ENCODE peak calls at places on chromosomes 12 and 14, in ten cellular contexts. N is HuH-7.5; Z is AG04450; A is NCI-H1436; K is foreskin fibroblast; P is RWPE1; Q is activated naive CD4-positive, alpha-beta T cell treated with Interleukin-2 at 50 U/mL for 16 hours; R is posterior cingulate gyrus; C is EH; J is non-pigmented ciliary epithelial cell. Y is an unnamed sample.

GRCh38 chr12:114213055-114213561 is 192.8 kb downstream of the TBX5 start:
- DNase-seq in N (no peak), Z (no peak), A (no peak), K (no peak), P (no peak), Q (no peak), R (no peak), C (no peak), J (no peak), Y (no peak)

GRCh38 chr14:104248203-104249055 is 110.0 kb downstream of the KIF26A start:
- DNase-seq in N (no peak), Z (no peak), A (no peak), K (no peak), P (no peak), Q (no peak), R (no peak), C (no peak), J (no peak), Y (no peak)

GRCh38 chr12:52965337-52965731 is 16.4 kb downstream of the KRT18 start:
- DNase-seq in N (no peak), Z (no peak), A (no peak), K (no peak), P (no peak), Q (no peak), R (no peak), C (no peak), J (no peak), Y (no peak)

GRCh38 chr12:75603475-75603874 is 92.1 kb upstream of the KRR1 start:
- DNase-seq in N (no peak), Z (no peak), A (no peak), K (peak), P (no peak), Q (no peak), R (no peak), C (peak), J (no peak), Y (no peak)

GRCh38 chr14:50062438-50063039 is 53.8 kb downstream of the VCPKMT start:
- DNase-seq in N (no peak), Z (no peak), A (no peak), K (peak), P (peak), Q (peak), R (no peak), C (peak), J (peak), Y (no peak)

GRCh38 chr14:55837467-55837866 is 257.5 kb downstream of the KTN1 start:
- DNase-seq in N (no peak), Z (no peak), A (no peak), K (no peak), P (no peak), Q (no peak), R (no peak), C (no peak), J (no peak), Y (no peak)

GRCh38 chr14:69501362-69501964 is 16.9 kb downstream of the PLEKHD1 start:
- DNase-seq in N (no peak), Z (no peak), A (peak), K (peak), P (no peak), Q (no peak), R (peak), C (peak), J (no peak), Y (no peak)

GRCh38 chr12:54932691-54933090 is 51.9 kb downstream of the TESPA1 start:
- DNase-seq in N (no peak), Z (no peak), A (no peak), K (no peak), P (no peak), Q (no peak), R (no peak), C (no peak), J (no peak), Y (no peak)

GRCh38 chr12:115223322-115223721 is 539.3 kb upstream of the TBX3 start:
- DNase-seq in N (no peak), Z (peak), A (no peak), K (peak), P (peak), Q (no peak), R (no peak), C (peak), J (peak), Y (no peak)

GRCh38 chr14:61337893-61338292 is 16.5 kb downstream of the PRKCH start:
- DNase-seq in N (no peak), Z (no peak), A (no peak), K (no peak), P (no peak), Q (peak), R (no peak), C (no peak), J (no peak), Y (no peak)

GRCh38 chr12:113224955-113225354 is 3.7 kb downstream of the TPCN1 start:
- DNase-seq in N (no peak), Z (no peak), A (no peak), K (no peak), P (no peak), Q (no peak), R (no peak), C (no peak), J (no peak), Y (no peak)

Y was measured in mesenteric fat pad.